ENCODE peak calls at places on chromosomes 5 and 9, in eight cellular contexts. Y is IMR-90, O is choroid plexus epithelial cell, G is neural progenitor cell, L is foreskin fibroblast, A is colonic mucosa, Q is A549, J is cardiac fibroblast. T is an unnamed sample.

GRCh38 chr9:105438136-105438839 is 9.5 kb upstream of the FSD1L start:
- DNase-seq in Q (no peak), L (peak), G (no peak), J (peak), Y (peak), O (peak), A (no peak), T (no peak)

GRCh38 chr9:125906144-125906543 is 159.0 kb downstream of the PBX3 start:
- DNase-seq in A (no peak), J (peak), Q (no peak), G (no peak), L (peak), Y (peak), O (peak), T (no peak)

GRCh38 chr5:80195837-80196400 is 59.9 kb downstream of the SERINC5 start:
- DNase-seq in O (no peak), L (peak), J (no peak), A (no peak), Q (no peak), Y (no peak), G (no peak), T (no peak)

GRCh38 chr5:143277536-143277935 is 126.0 kb downstream of the NR3C1 start:
- DNase-seq in A (no peak), L (no peak), G (no peak), J (no peak), Y (no peak), Q (no peak), O (no peak), T (no peak)

GRCh38 chr5:166497705-166498104 is 1793.7 kb upstream of the WWC1 start:
- DNase-seq in Q (no peak), A (no peak), Y (no peak), O (no peak), G (peak), J (no peak), L (no peak), T (no peak)

GRCh38 chr9:96417610-96418073 is 528 bp downstream of the ZNF367 start:
- DNase-seq in L (no peak), Y (no peak), O (no peak), Q (no peak), J (peak), A (peak), G (no peak), T (no peak)

GRCh38 chr5:128264567-128264966 is 181.0 kb downstream of the SLC12A2 start:
- DNase-seq in Y (peak), G (no peak), J (no peak), O (no peak), L (no peak), Q (no peak), A (no peak), T (no peak)

GRCh38 chr5:8773091-8773615 is 772.7 kb downstream of the SEMA5A start:
- DNase-seq in J (no peak), A (no peak), O (no peak), G (no peak), Q (no peak), Y (no peak), L (no peak), T (peak)

GRCh38 chr9:34992376-34992951 is 2.9 kb downstream of the DNAJB5 start:
- DNase-seq in G (peak), A (no peak), Q (no peak), J (peak), L (peak), Y (peak), O (peak), T (peak)

GRCh38 chr5:81191726-81192125 is 41.4 kb upstream of the CKMT2 start:
- DNase-seq in Q (no peak), A (no peak), O (no peak), L (no peak), G (no peak), Y (no peak), J (no peak), T (no peak)

GRCh38 chr5:154286557-154286956 is 96.0 kb downstream of the GALNT10 start:
- DNase-seq in O (no peak), G (peak), A (peak), Y (no peak), Q (no peak), J (no peak), L (no peak), T (no peak)

GRCh38 chr9:77977210-77977611 is 54.4 kb downstream of the GNAQ start:
- DNase-seq in G (peak), J (peak), Y (peak), L (peak), Q (peak), O (peak), A (peak), T (peak)

GRCh38 chr9:121266356-121266755 is 1.6 kb upstream of the GSN start:
- DNase-seq in G (no peak), L (no peak), Q (no peak), Y (no peak), O (no peak), J (no peak), A (no peak), T (no peak)

GRCh38 chr5:1468247-1468612 is 23.0 kb upstream of the SLC6A3 start:
- DNase-seq in O (peak), Y (no peak), J (peak), A (peak), Q (no peak), L (no peak), G (peak), T (no peak)

GRCh38 chr9:118326326-118326725 is 622.1 kb downstream of the TLR4 start:
- DNase-seq in Y (no peak), A (no peak), J (no peak), L (no peak), Q (no peak), O (no peak), G (no peak), T (no peak)

GRCh38 chr5:39671421-39672110 is 246.8 kb upstream of the DAB2 start:
- DNase-seq in A (no peak), G (no peak), L (no peak), Q (no peak), O (no peak), Y (no peak), J (peak), T (no peak)

GRCh38 chr5:127739807-127740384 is 36.7 kb downstream of the CCDC192 start:
- DNase-seq in J (no peak), G (no peak), O (no peak), A (no peak), L (no peak), Q (no peak), Y (no peak), T (no peak)

GRCh38 chr9:133484671-133485437 is 6.0 kb upstream of the SLC2A6 start:
- DNase-seq in Y (no peak), J (no peak), A (no peak), G (no peak), O (no peak), Q (no peak), L (no peak), T (no peak)

GRCh38 chr5:106121972-106122605 is 1548.6 kb downstream of the EFNA5 start:
- DNase-seq in Y (peak), J (peak), O (peak), A (peak), G (peak), L (no peak), Q (peak), T (peak)

GRCh38 chr9:36690769-36691168 is 118.1 kb downstream of the MELK start:
- DNase-seq in A (no peak), G (no peak), Y (no peak), Q (no peak), L (no peak), O (no peak), J (no peak), T (no peak)

GRCh38 chr5:142878111-142878510 is 107.9 kb downstream of the ARHGAP26 start:
- DNase-seq in L (no peak), G (no peak), Q (no peak), A (no peak), O (no peak), Y (no peak), J (no peak), T (no peak)

GRCh38 chr5:170656346-170656745 is 127.2 kb upstream of the GABRP start:
- DNase-seq in G (no peak), J (no peak), L (no peak), O (no peak), Y (no peak), Q (no peak), A (no peak), T (no peak)

GRCh38 chr5:170650850-170651249 is 132.7 kb upstream of the GABRP start:
- DNase-seq in A (no peak), J (no peak), Q (no peak), L (no peak), Y (no peak), O (no peak), G (no peak), T (no peak)

GRCh38 chr5:170651902-170652301 is 131.6 kb upstream of the GABRP start:
- DNase-seq in A (no peak), Q (no peak), G (peak), J (no peak), O (no peak), Y (no peak), L (no peak), T (no peak)

GRCh38 chr5:170655920-170656319 is 127.6 kb upstream of the GABRP start:
- DNase-seq in L (no peak), O (no peak), G (no peak), A (no peak), J (no peak), Y (no peak), Q (no peak), T (no peak)

GRCh38 chr5:170655476-170655875 is 128.0 kb upstream of the GABRP start:
- DNase-seq in Y (no peak), L (no peak), G (no peak), J (no peak), Q (no peak), O (no peak), A (no peak), T (no peak)
- H3K4me3 ChIP-seq in Y (no peak), L (no peak), G (no peak), J (no peak), Q (no peak), O (no peak), A (no peak), T (no peak)

DNA sequence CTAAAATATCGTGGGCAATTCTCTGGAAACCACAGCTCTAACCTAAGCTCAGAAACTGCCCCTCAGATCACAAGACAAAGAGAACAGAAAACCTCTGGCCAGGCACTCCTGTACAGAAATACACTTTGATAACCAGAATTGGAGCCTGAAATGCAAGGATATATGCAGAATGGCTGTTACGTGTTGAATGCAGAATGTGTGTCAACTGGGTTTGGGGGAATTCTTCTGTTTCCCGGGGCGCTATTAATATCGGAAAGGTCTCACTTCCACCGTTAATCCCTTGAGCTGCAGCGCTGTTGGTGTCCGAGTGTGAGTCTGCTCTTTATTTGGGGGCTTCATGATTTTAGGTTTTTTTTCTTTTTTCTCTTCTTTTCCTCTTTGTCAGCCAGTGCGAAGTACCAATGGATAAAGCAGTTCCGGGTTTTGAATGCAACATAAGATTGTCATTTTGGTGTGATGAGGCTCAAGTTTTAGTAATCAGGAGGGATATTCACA is 1.2 kb downstream of the PIK3R1 start:
- DNase-seq in O (peak), L (no peak), J (peak), Y (peak), G (peak), A (no peak), Q (peak), T (peak)
- TF ChIP-seq CTCF in O (no peak), L (no peak), J (no peak), Y (no peak), G (no peak), A (no peak), Q (no peak), T (no peak)

GRCh38 chr9:70438341-70438924 is 24.0 kb upstream of the KLF9 start:
- DNase-seq in J (peak), A (peak), Y (peak), L (peak), O (peak), Q (peak), G (no peak), T (peak)

GRCh38 chr9:70439991-70440706 is 25.7 kb upstream of the KLF9 start:
- DNase-seq in L (peak), Y (peak), J (peak), O (peak), A (no peak), G (no peak), Q (no peak), T (no peak)

GRCh38 chr9:70441622-70442021 is 27.2 kb upstream of the KLF9 start:
- DNase-seq in L (no peak), J (no peak), Q (no peak), A (no peak), O (no peak), G (peak), Y (no peak), T (no peak)

GRCh38 chr9:70435948-70436347 is 21.5 kb upstream of the KLF9 start:
- DNase-seq in J (peak), G (no peak), L (peak), Q (no peak), A (no peak), O (peak), Y (peak), T (peak)
- H3K4me3 ChIP-seq in J (no peak), G (no peak), L (no peak), Q (no peak), A (no peak), O (no peak), Y (no peak), T (no peak)

DNA sequence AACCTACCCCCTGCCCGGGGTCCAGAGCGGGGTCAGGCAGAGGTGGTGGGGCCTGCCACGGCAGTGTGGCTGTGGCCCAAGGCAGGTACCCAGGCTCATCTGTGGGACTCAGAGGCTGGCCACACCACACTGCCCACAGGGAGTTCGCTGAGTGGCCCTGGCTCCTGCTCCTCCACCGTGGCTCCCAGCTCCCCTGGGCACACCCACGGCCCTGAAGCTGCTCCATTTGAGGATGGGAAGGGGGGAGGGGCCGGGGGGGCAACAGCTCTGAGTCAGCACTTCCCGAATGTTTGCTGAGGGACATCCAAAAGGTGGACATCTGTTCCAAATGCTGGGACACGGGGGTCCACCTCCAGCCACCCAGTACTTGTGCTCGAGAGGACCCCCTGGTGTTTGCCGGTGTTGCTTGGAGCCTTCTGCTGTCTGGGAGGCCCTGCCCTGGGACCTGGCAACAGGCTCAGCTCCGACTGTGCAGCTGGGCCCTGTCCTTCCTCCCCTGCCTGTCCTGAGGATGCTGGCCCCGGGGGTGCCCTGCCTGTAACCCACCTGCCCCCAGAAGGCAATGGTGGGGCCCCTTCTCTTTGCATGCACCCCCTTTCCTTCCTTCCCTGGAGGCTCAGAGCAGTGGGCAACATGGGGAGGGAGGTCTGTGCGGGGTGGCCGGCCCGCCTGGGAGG is 2.5 kb upstream of the NRARP start:
- DNase-seq in Q (no peak), J (no peak), Y (no peak), G (peak), O (no peak), L (no peak), A (peak), T (no peak)
- TF ChIP-seq CTCF in Q (no peak), J (peak), Y (peak), G (no peak), O (peak), L (peak), A (no peak), T (no peak)

T was measured in mammary epithelial cell.